ENCODE peak calls at places on chromosomes 6 and 20, in five cellular contexts. P is mesothelial cell of epicardium; B is SK-N-SH; A is CD4-positive, alpha-beta T cell; S is fibroblast of mammary gland. H is an unnamed sample.
A peak's percentile ranks its signal among the peaks of the same experiment; 100 is the strongest.

GRCh38 chr6:94683409-94683808 is 893.9 kb upstream of the MANEA start:
- DNase-seq in P (no peak), B (no peak), A (no peak), S (no peak), H (no peak)

GRCh38 chr20:43983359-43983758 is 68.7 kb downstream of the TOX2 start:
- DNase-seq in P (no peak), B (no peak), A (no peak), S (no peak), H (no peak)

GRCh38 chr6:113920663-113921267 is 50.2 kb downstream of the HDAC2 start:
- DNase-seq in P (no peak), B (no peak), A (no peak), S (no peak), H (no peak)

GRCh38 chr20:38961530-38962043 is 557 bp upstream of the DHX35 start:
- DNase-seq in P (no peak), B (no peak), A (peak; percentile 1), S (no peak), H (no peak)

GRCh38 chr20:25016471-25016870 is 23.9 kb upstream of the APMAP start:
- DNase-seq in P (no peak), B (no peak), A (no peak), S (no peak), H (no peak)

GRCh38 chr6:142822882-142823578 is 121.9 kb downstream of the HIVEP2 start:
- DNase-seq in P (no peak), B (peak; percentile 16), A (no peak), S (no peak), H (peak; percentile 72)

GRCh38 chr6:142118926-142119325 is 13.8 kb upstream of the GJE1 start:
- DNase-seq in P (no peak), B (no peak), A (no peak), S (peak; percentile 8), H (no peak)

GRCh38 chr6:144408151-144408550 is 123.0 kb downstream of the UTRN start:
- DNase-seq in P (no peak), B (no peak), A (no peak), S (peak; percentile 74), H (peak; percentile 72)

GRCh38 chr6:56984374-56984773 is 29.5 kb downstream of the BEND6 start:
- DNase-seq in P (no peak), B (no peak), A (no peak), S (peak; percentile 50), H (no peak)

GRCh38 chr6:161564951-161565350 is 291.1 kb upstream of the AGPAT4 start:
- DNase-seq in P (no peak), B (no peak), A (no peak), S (no peak), H (no peak)

GRCh38 chr6:1396952-1397868 is 7.8 kb downstream of the FOXF2 start:
- DNase-seq in P (no peak), B (peak; percentile 81), A (peak; percentile 67), S (peak; percentile 76), H (peak; percentile 82)

GRCh38 chr6:13496508-13497180 is 9.2 kb upstream of the GFOD1 start:
- DNase-seq in P (no peak), B (no peak), A (no peak), S (no peak), H (no peak)

DNA sequence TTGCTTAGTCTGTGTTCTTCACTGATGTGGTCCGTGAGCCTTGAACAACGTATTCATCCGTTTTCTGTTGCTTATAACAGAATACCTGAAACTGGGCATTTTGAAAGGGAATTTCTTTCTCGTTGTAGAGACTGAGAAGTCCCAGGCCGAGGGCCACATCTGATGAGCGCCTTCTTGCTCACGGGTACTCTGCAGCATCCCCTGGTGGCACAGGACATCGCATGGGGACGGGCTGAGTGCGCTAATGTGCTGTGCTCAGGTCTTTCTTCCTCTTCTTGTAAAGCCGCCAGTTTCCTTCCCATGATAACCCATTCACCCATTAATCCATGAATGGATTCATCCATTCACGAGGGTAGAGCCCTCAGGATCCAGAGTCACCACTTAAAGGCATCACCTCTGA is 161.0 kb downstream of the NFATC2 start:
- DNase-seq in P (no peak), B (no peak), A (no peak), S (no peak), H (no peak)
- TF ChIP-seq CTCF in P (no peak), B (no peak), A (no peak), S (no peak), H (no peak)

GRCh38 chr20:58636983-58637421 is 14.1 kb upstream of the STX16 start:
- DNase-seq in P (no peak), B (no peak), A (no peak), S (no peak), H (peak; percentile 36)

GRCh38 chr20:58638467-58639181 is 12.5 kb upstream of the STX16 start:
- DNase-seq in P (no peak), B (no peak), A (no peak), S (no peak), H (peak; percentile 4)

GRCh38 chr20:58637466-58638198 is 13.5 kb upstream of the STX16 start:
- DNase-seq in P (no peak), B (no peak), A (no peak), S (no peak), H (peak; percentile 13)

GRCh38 chr20:58640446-58640845 is 10.6 kb upstream of the STX16 start:
- DNase-seq in P (no peak), B (no peak), A (no peak), S (peak; percentile 68), H (no peak)

GRCh38 chr20:58639182-58640146 is 11.6 kb upstream of the STX16 start:
- DNase-seq in P (no peak), B (no peak), A (no peak), S (no peak), H (peak; percentile 16)
- TF ChIP-seq CTCF in P (no peak), B (no peak), A (no peak), S (no peak), H (no peak)

GRCh38 chr20:20887593-20888272 is 175.3 kb upstream of the RALGAPA2 start:
- DNase-seq in P (no peak), B (no peak), A (no peak), S (no peak), H (no peak)
- TF ChIP-seq CTCF in P (no peak), B (no peak), A (no peak), S (no peak), H (no peak)

DNA sequence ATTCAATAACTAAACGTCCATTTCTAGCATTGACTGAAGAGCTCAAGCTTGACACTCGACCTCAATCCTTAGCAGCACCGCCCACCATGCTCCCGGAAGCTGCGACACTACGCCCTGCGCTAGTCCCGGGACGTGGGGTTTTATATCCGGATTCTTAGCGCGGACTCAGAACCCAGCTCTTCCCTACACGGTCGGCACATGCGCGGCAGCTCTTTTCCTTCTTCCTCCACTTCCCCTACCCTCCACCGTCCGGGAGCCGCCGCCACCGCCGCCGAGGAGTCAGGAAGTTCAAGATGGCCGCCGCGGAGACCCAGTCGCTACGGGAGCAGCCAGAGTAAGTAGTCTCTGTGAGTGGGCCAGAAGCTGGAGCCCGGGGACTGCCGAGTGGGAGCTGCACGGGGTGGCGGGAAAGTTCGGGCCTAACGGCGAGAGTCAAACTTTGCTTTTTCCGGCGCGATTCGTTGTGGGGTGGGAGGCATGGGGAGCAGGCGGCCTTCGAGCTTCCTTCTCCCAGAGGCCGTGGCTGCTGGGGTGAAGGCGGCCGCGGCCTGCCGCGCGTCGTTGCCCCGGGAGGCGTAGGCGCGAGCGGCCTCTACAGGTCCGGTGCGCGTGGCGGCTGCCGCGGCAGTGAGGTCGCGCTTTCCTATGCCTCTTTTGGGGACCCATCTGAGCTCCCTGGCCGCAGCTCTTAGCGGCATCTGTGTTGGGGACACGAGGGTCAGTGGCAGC is 57.6 kb downstream of the FAM217A start:
- DNase-seq in P (peak; percentile 85), B (peak; percentile 91), A (peak; percentile 80), S (peak; percentile 97), H (peak; percentile 93)
- TF ChIP-seq CTCF in P (no peak), B (peak; percentile 42), A (peak; percentile 52), S (no peak), H (no peak)

DNA sequence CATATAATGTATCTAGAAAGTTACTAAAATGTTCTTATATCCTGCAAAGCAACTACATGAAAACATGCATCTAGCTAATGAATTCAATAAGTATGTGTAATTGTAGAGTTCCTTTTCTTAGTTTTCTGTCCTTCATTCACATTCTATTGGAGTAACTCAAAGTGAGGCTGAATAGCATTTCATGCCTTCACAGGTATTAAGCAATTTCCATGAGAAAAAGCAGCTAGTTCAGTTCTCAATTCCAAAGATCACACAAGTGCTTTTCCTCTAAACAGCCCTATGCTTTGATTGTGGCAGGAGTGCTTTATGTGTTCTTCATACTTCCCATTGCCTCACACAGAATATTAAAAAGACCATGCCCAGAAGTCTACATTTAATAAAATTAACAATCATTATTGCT is 274.9 kb downstream of the RFPL4B start:
- DNase-seq in P (no peak), B (no peak), A (no peak), S (no peak), H (no peak)
- TF ChIP-seq CTCF in P (no peak), B (no peak), A (no peak), S (no peak), H (no peak)

GRCh38 chr6:2528156-2528555 is 222.6 kb downstream of the MYLK4 start:
- DNase-seq in P (no peak), B (no peak), A (no peak), S (peak; percentile 48), H (no peak)

GRCh38 chr6:2526766-2527165 is 224.0 kb downstream of the MYLK4 start:
- DNase-seq in P (no peak), B (no peak), A (no peak), S (no peak), H (no peak)

GRCh38 chr6:2522521-2522920 is 228.2 kb downstream of the MYLK4 start:
- DNase-seq in P (no peak), B (no peak), A (no peak), S (peak; percentile 84), H (no peak)

GRCh38 chr6:2523061-2523460 is 227.7 kb downstream of the MYLK4 start:
- DNase-seq in P (no peak), B (no peak), A (no peak), S (peak; percentile 57), H (no peak)

GRCh38 chr6:2524090-2524489 is 226.6 kb downstream of the MYLK4 start:
- DNase-seq in P (no peak), B (no peak), A (no peak), S (no peak), H (no peak)
- TF ChIP-seq CTCF in P (no peak), B (peak; percentile 18), A (no peak), S (peak; percentile 40), H (peak; percentile 15)

GRCh38 chr6:73049971-73050594 is 175.2 kb downstream of the KHDC1L start:
- DNase-seq in P (no peak), B (no peak), A (no peak), S (no peak), H (no peak)

GRCh38 chr6:73047801-73048200 is 177.5 kb downstream of the KHDC1L start:
- DNase-seq in P (no peak), B (no peak), A (no peak), S (no peak), H (no peak)

GRCh38 chr6:73051147-73051546 is 174.1 kb downstream of the KHDC1L start:
- DNase-seq in P (no peak), B (no peak), A (no peak), S (no peak), H (no peak)

GRCh38 chr6:73054958-73055357 is 170.3 kb downstream of the KHDC1L start:
- DNase-seq in P (no peak), B (no peak), A (no peak), S (no peak), H (no peak)

DNA sequence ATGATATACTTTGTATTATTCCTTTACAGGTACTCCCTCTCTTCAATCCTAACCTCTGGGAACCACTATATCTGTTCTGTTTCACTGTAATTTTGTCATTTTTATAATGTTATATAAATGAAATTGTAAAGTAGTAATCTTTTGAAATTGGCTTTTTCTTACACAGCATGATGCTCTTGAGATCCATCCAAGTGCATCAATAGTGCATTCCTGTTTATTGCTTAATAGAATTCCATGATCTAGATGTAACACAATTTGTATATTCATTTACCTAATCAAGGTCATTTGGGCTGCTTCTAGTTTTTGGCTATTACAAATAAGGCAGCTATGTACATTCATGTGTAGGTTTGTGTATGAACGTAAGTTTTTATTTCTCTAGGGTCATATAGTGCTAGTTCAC is 174.6 kb downstream of the KHDC1L start:
- DNase-seq in P (no peak), B (no peak), A (no peak), S (peak; percentile 18), H (no peak)
- TF ChIP-seq CTCF in P (no peak), B (no peak), A (no peak), S (no peak), H (no peak)